ENCODE peak calls at places on chromosome 14, in ten cellular contexts. X is activated T-cell treated with anti-CD3 and anti-CD28 coated beads, Interleukin-2, amount 50 U/mL, for 72 hours; W is kidney tubule cell; V is anterior cingulate cortex; T is stimulated activated CD4-positive, alpha-beta T cell treated with anti-CD3 and anti-CD28 coated beads, Interleukin-15, amount 100 ng/mL, for 1 hour; Z is HCT116; B is kidney; O is OCI-M1; K is myocyte; U is effector memory CD4-positive, alpha-beta T cell. Q is an unnamed sample.
A peak's percentile ranks its signal among the peaks of the same experiment; 100 is the strongest.

GRCh38 chr14:103260629-103261124 is 73.4 kb upstream of the EIF5 start:
- DNase-seq in X (no peak), W (peak; percentile 94), V (peak; percentile 11), T (no peak), Z (no peak), B (peak; percentile 82), O (peak; percentile 48), K (peak; percentile 46), U (no peak), Q (peak; percentile 73)

GRCh38 chr14:75425443-75425842 is 2.4 kb upstream of the JDP2 start:
- DNase-seq in X (no peak), W (no peak), V (no peak), T (no peak), Z (no peak), B (no peak), O (no peak), K (no peak), U (no peak), Q (no peak)

GRCh38 chr14:21039059-21039422 is 3.1 kb upstream of the RNASE7 start:
- DNase-seq in X (no peak), W (no peak), V (peak; percentile 76), T (no peak), Z (no peak), B (peak; percentile 87), O (no peak), K (peak; percentile 98), U (no peak), Q (peak; percentile 47)

GRCh38 chr14:75452900-75453816 is 25.3 kb downstream of the JDP2 start:
- DNase-seq in X (no peak), W (peak; percentile 77), V (no peak), T (no peak), Z (no peak), B (peak; percentile 95), O (no peak), K (peak; percentile 85), U (no peak), Q (peak; percentile 45)

GRCh38 chr14:96584907-96585671 is 82.9 kb downstream of the PAPOLA start:
- DNase-seq in X (no peak), W (no peak), V (no peak), T (no peak), Z (no peak), B (no peak), O (no peak), K (no peak), U (no peak), Q (no peak)

GRCh38 chr14:58849609-58850008 is 211.8 kb downstream of the DACT1 start:
- DNase-seq in X (no peak), W (no peak), V (no peak), T (no peak), Z (no peak), B (no peak), O (no peak), K (no peak), U (no peak), Q (no peak)

GRCh38 chr14:94857985-94858384 is 88.1 kb upstream of the GSC start:
- DNase-seq in X (no peak), W (no peak), V (no peak), T (no peak), Z (no peak), B (no peak), O (no peak), K (no peak), U (no peak), Q (no peak)

GRCh38 chr14:99273025-99273723 is 1.2 kb upstream of the BCL11B start:
- DNase-seq in X (peak; percentile 66), W (no peak), V (no peak), T (no peak), Z (no peak), B (peak; percentile 77), O (no peak), K (peak; percentile 4), U (no peak), Q (peak; percentile 9)

GRCh38 chr14:41137741-41138140 is 468.9 kb upstream of the LRFN5 start:
- DNase-seq in X (no peak), W (no peak), V (no peak), T (no peak), Z (no peak), B (no peak), O (no peak), K (no peak), U (no peak), Q (no peak)